ENCODE peak calls at places on chromosomes 16 and 17, in five cellular contexts. W is anterior cingulate cortex, L is ELF-1, J is WERI-Rb-1, I is activated gamma-delta T cell treated with Interleukin-2 at 50 U/mL for 16 hours. G is an unnamed sample.
A peak's percentile ranks its signal among the peaks of the same experiment; 100 is the strongest.

GRCh38 chr17:67693811-67694210 is 23.9 kb upstream of the NOL11 start:
- DNase-seq in W (no peak), J (no peak), L (no peak), I (no peak), G (no peak)

GRCh38 chr17:48194097-48194550 is 86.6 kb downstream of the SNX11 start:
- DNase-seq in W (no peak), J (no peak), L (no peak), I (no peak), G (no peak)

GRCh38 chr16:66026211-66026610 is 340.3 kb upstream of the CDH5 start:
- DNase-seq in W (no peak), I (no peak), L (peak; percentile 68), J (peak; percentile 63), G (no peak)

GRCh38 chr17:301681-302299 is 50.8 kb downstream of the RPH3AL start:
- DNase-seq in I (no peak), W (no peak), J (no peak), L (no peak), G (no peak)

GRCh38 chr17:78414178-78415162 is 36.0 kb downstream of the PGS1 start:
- DNase-seq in L (no peak), J (no peak), I (peak; percentile 47), W (no peak), G (no peak)

GRCh38 chr16:81889896-81890634 is 111.0 kb downstream of the PLCG2 start:
- DNase-seq in W (no peak), J (peak; percentile 53), L (peak; percentile 72), I (peak; percentile 55), G (peak; percentile 40)

GRCh38 chr17:77125432-77125901 is 15.3 kb upstream of the SEC14L1 start:
- DNase-seq in J (no peak), L (no peak), I (no peak), W (no peak), G (no peak)

GRCh38 chr17:63998050-63998720 is at the start of gene PRR29:
- DNase-seq in J (peak; percentile 84), I (peak; percentile 70), L (peak; percentile 82), W (peak; percentile 6), G (peak; percentile 82)

GRCh38 chr16:11101695-11102522 is 154.1 kb downstream of the SOCS1 start:
- DNase-seq in J (no peak), W (no peak), L (no peak), I (no peak), G (no peak)

GRCh38 chr16:78957328-78958100 is 643.0 kb downstream of the MAF start:
- DNase-seq in L (no peak), W (no peak), J (no peak), I (no peak), G (no peak)